ENCODE peak calls at places on chromosomes 7 and 10, in five cellular contexts. R is skeletal muscle cell; Z is activated CD8-positive, alpha-beta T cell treated with anti-CD3 and anti-CD28 coated beads, Interleukin-2, amount 10 ng/mL, durations not matched to agents 7 days and 5 days; P is HS-27A; A is activated CD4-positive, alpha-beta T cell treated with anti-CD3 and anti-CD28 coated beads, Interleukin-2, amount 10 ng/mL, durations not matched to agents 7 days and 5 days. I is an unnamed sample.

GRCh38 chr7:77753173-77753572 is 45.1 kb downstream of the TMEM60 start:
- DNase-seq in Z (no peak), R (no peak), P (no peak), A (no peak), I (no peak)

GRCh38 chr7:156147104-156147503 is 334.8 kb upstream of the SHH start:
- DNase-seq in Z (no peak), A (no peak), R (no peak), P (no peak), I (no peak)

GRCh38 chr7:144842377-144842851 is 6.6 kb upstream of the TPK1 start:
- DNase-seq in Z (no peak), R (no peak), A (no peak), P (no peak), I (no peak)

GRCh38 chr7:31114593-31115343 is 62.7 kb downstream of the ADCYAP1R1 start:
- DNase-seq in Z (no peak), A (no peak), R (no peak), P (no peak), I (peak; percentile 58)

GRCh38 chr10:123988694-123989093 is 97.1 kb upstream of the CPXM2 start:
- DNase-seq in R (no peak), Z (no peak), P (no peak), A (no peak), I (no peak)

GRCh38 chr7:142153400-142153799 is 41.9 kb downstream of the MGAM2 start:
- DNase-seq in A (no peak), Z (no peak), P (peak; percentile 9), R (no peak), I (peak; percentile 6)

GRCh38 chr7:71982847-71983246 is 429.3 kb downstream of the CALN1 start:
- DNase-seq in P (no peak), R (no peak), Z (no peak), A (no peak), I (no peak)

GRCh38 chr10:5948999-5949759 is 28.2 kb downstream of the IL15RA start:
- DNase-seq in P (no peak), Z (peak; percentile 41), R (no peak), A (peak; percentile 15), I (peak; percentile 15)

GRCh38 chr7:123916240-123916724 is 8.8 kb upstream of the SPAM1 start:
- DNase-seq in R (no peak), Z (no peak), P (no peak), A (no peak), I (no peak)

GRCh38 chr10:88903715-88904114 is 23.7 kb downstream of the STAMBPL1 start:
- DNase-seq in A (no peak), P (no peak), Z (no peak), R (no peak), I (no peak)

GRCh38 chr7:39252916-39253315 is 275.2 kb downstream of the POU6F2 start:
- DNase-seq in A (no peak), P (no peak), Z (no peak), R (no peak), I (no peak)

GRCh38 chr7:119842786-119843185 is 430.2 kb upstream of the KCND2 start:
- DNase-seq in P (no peak), A (no peak), R (no peak), Z (no peak), I (no peak)

GRCh38 chr10:109149666-109150350 is 773.5 kb downstream of the XPNPEP1 start:
- DNase-seq in P (no peak), A (no peak), R (no peak), Z (no peak), I (no peak)

GRCh38 chr7:101171442-101171837 is 6.1 kb upstream of the VGF start:
- DNase-seq in P (no peak), Z (no peak), A (no peak), R (no peak), I (no peak)

GRCh38 chr10:106226123-106226522 is 938.4 kb downstream of the SORCS1 start:
- DNase-seq in P (no peak), R (no peak), A (no peak), Z (no peak), I (no peak)

GRCh38 chr7:149125864-149126661 is at the start of gene ZNF425:
- DNase-seq in P (peak; percentile 61), Z (peak; percentile 93), R (peak; percentile 70), A (peak; percentile 92), I (peak; percentile 94)

GRCh38 chr10:119333146-119333792 is 125.9 kb downstream of the GRK5 start:
- DNase-seq in P (no peak), Z (peak; percentile 45), A (no peak), R (no peak), I (peak; percentile 76)

GRCh38 chr10:121803611-121804010 is 124.2 kb downstream of the ATE1 start:
- DNase-seq in R (no peak), P (no peak), Z (no peak), A (no peak), I (no peak)

GRCh38 chr7:77655361-77655760 is 40.9 kb upstream of the RSBN1L start:
- DNase-seq in A (no peak), P (no peak), Z (no peak), R (no peak), I (no peak)

GRCh38 chr7:96903906-96904305 is 101.4 kb upstream of the DLX6 start:
- DNase-seq in Z (no peak), P (no peak), R (no peak), A (no peak), I (no peak)

GRCh38 chr7:44978511-44979366 is at the start of gene MYO1G:
- DNase-seq in A (peak; percentile 96), P (no peak), R (no peak), Z (peak; percentile 97), I (peak; percentile 95)

GRCh38 chr7:140559410-140559809 is 80.1 kb upstream of the MKRN1 start:
- DNase-seq in P (no peak), Z (no peak), R (no peak), A (no peak), I (no peak)

GRCh38 chr10:60465801-60466200 is 76.1 kb upstream of the ANK3 start:
- DNase-seq in P (no peak), A (no peak), R (no peak), Z (no peak), I (no peak)

GRCh38 chr7:82211333-82211732 is 232.2 kb downstream of the CACNA2D1 start:
- DNase-seq in R (no peak), Z (no peak), P (no peak), A (no peak), I (no peak)

GRCh38 chr10:124007102-124007772 is 86.2 kb downstream of the CHST15 start:
- DNase-seq in P (no peak), A (no peak), R (no peak), Z (no peak), I (no peak)

GRCh38 chr10:44567471-44567870 is 182.6 kb upstream of the CXCL12 start:
- DNase-seq in P (no peak), R (no peak), Z (no peak), A (no peak), I (no peak)

GRCh38 chr7:30066697-30067096 is 38.5 kb downstream of the PLEKHA8 start:
- DNase-seq in R (no peak), A (no peak), Z (no peak), P (no peak), I (no peak)

GRCh38 chr7:129168219-129168991 is 20.0 kb upstream of the SMO start:
- DNase-seq in P (no peak), Z (no peak), R (no peak), A (no peak), I (no peak)

GRCh38 chr10:4088354-4089066 is 303.5 kb upstream of the KLF6 start:
- DNase-seq in Z (no peak), A (no peak), R (no peak), P (no peak), I (no peak)

GRCh38 chr10:74969093-74969492 is 142.4 kb upstream of the SAMD8 start:
- DNase-seq in R (no peak), Z (no peak), A (no peak), P (no peak), I (peak; percentile 19)